ENCODE peak calls at places on chromosomes 3 and 15, in eight cellular contexts. N is heart left ventricle; R is fibroblast of mammary gland; Q is CD8-positive, alpha-beta T cell; Y is fibroblast of lung; C is WERI-Rb-1; V is choroid plexus epithelial cell; A is astrocyte. P is an unnamed sample.

GRCh38 chr15:33565099-33565498 is 254.3 kb downstream of the RYR3 start:
- DNase-seq in A (peak), C (no peak), R (peak), Q (no peak), N (no peak), Y (peak), V (peak), P (no peak)

GRCh38 chr15:35519536-35520149 is 26.3 kb downstream of the DPH6 start:
- DNase-seq in V (peak), C (no peak), A (peak), R (peak), Q (no peak), N (no peak), Y (peak), P (no peak)

GRCh38 chr3:168327836-168328235 is 232.1 kb upstream of the GOLIM4 start:
- DNase-seq in A (no peak), Q (no peak), N (no peak), C (no peak), V (peak), Y (peak), R (no peak), P (no peak)

GRCh38 chr3:141878812-141879211 is 2.4 kb downstream of the ATP1B3 start:
- DNase-seq in Y (peak), R (peak), N (no peak), V (peak), Q (no peak), C (no peak), A (no peak), P (no peak)

GRCh38 chr3:53074366-53074696 is 28.5 kb upstream of the SFMBT1 start:
- DNase-seq in N (no peak), Q (no peak), A (no peak), Y (no peak), C (no peak), V (no peak), R (no peak), P (no peak)

GRCh38 chr3:111690242-111690641 is 95.1 kb upstream of the ZBED2 start:
- DNase-seq in V (peak), Q (no peak), Y (no peak), A (peak), R (peak), C (no peak), N (no peak), P (no peak)

GRCh38 chr3:25831578-25831977 is 41.7 kb downstream of the OXSM start:
- DNase-seq in A (peak), V (peak), R (peak), Y (peak), C (peak), Q (no peak), N (no peak), P (no peak)

GRCh38 chr3:127647171-127647884 is 18.3 kb downstream of the PODXL2 start:
- DNase-seq in N (no peak), Q (no peak), Y (no peak), R (no peak), C (no peak), A (no peak), V (no peak), P (no peak)

GRCh38 chr15:76206325-76206976 is 104.8 kb downstream of the ETFA start:
- DNase-seq in N (peak), V (peak), C (no peak), Y (peak), Q (no peak), A (peak), R (peak), P (no peak)

GRCh38 chr3:72223116-72223515 is 438.2 kb upstream of the PROK2 start:
- DNase-seq in R (peak), V (peak), N (no peak), C (no peak), A (no peak), Q (no peak), Y (no peak), P (no peak)

GRCh38 chr3:140972833-140973232 is 31.2 kb downstream of the SLC25A36 start:
- DNase-seq in Q (no peak), R (peak), Y (peak), N (no peak), V (peak), C (no peak), A (peak), P (no peak)

GRCh38 chr3:88282519-88283241 is 132.9 kb downstream of the C3orf38 start:
- DNase-seq in Y (no peak), A (no peak), C (no peak), R (no peak), V (peak), Q (no peak), N (no peak), P (no peak)

GRCh38 chr3:114878119-114878839 is 268.8 kb downstream of the ZBTB20 start:
- DNase-seq in Q (no peak), V (peak), R (peak), N (no peak), C (no peak), Y (peak), A (peak), P (no peak)

DNA sequence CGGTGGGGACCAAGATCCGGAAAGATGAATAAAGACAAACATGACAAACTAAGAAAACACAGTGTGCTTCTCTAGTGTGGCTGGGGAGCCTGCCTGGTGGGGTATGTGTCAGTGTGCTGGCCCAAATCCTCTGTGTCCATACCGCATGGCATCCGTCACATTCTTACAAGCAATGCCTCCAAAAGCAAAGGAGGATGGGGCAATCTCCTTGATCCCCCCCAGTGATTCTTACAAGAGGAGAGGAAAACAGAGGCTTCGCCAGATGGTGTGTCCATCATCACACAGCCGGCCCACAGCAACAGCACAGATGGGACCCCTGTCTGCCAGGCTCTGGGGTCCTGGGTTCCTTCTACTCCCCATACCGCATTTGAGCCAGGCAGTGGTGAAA is 558 bp upstream of the IL17RC start:
- DNase-seq in C (peak), Q (no peak), V (peak), R (peak), A (no peak), Y (peak), N (no peak), P (no peak)
- H3K4me3 ChIP-seq in C (peak), Q (peak), V (peak), R (peak), A (peak), Y (peak), N (peak), P (no peak)

GRCh38 chr15:63500265-63501250 is 3.8 kb upstream of the USP3 start:
- DNase-seq in C (no peak), N (no peak), V (no peak), Y (no peak), R (no peak), A (no peak), Q (no peak), P (no peak)
- H3K4me3 ChIP-seq in C (no peak), N (no peak), V (peak), Y (peak), R (peak), A (no peak), Q (no peak), P (peak)

DNA sequence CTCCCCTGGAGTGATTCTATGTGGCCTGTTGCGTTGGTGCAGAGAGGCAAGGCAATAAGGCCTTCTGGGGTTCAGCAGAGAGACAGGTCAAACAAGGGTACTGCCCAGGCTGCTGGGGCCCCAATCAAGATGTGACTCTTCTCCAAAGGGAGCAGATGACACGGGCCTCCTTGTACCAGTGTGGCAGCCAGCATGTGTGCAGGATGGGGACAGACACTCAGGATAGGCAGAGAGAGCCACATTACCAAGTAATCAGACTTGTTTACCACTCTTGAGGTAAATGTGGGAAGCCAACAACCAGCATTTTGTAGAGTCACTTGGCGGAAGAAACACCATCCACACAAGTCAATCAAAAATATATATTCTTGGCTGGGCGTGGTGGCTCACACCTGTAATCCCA is 95.3 kb upstream of the DLG1 start:
- DNase-seq in R (no peak), A (no peak), Q (no peak), Y (no peak), V (no peak), C (no peak), N (no peak), P (no peak)
- H3K4me3 ChIP-seq in R (no peak), A (no peak), Q (no peak), Y (no peak), V (no peak), C (no peak), N (no peak), P (no peak)

GRCh38 chr3:123683755-123684154 is 98.9 kb upstream of the HACD2 start:
- DNase-seq in Y (no peak), V (no peak), R (no peak), N (no peak), A (no peak), Q (no peak), C (no peak), P (no peak)

GRCh38 chr3:123678108-123678511 is 93.3 kb upstream of the HACD2 start:
- DNase-seq in C (no peak), A (peak), N (no peak), V (peak), Q (no peak), Y (peak), R (peak), P (no peak)

GRCh38 chr3:123683146-123683545 is 98.3 kb upstream of the HACD2 start:
- DNase-seq in R (no peak), Q (no peak), Y (no peak), N (no peak), V (no peak), A (no peak), C (no peak), P (no peak)

GRCh38 chr3:123684636-123685035 is 99.8 kb upstream of the HACD2 start:
- DNase-seq in V (no peak), C (no peak), A (no peak), R (no peak), Q (no peak), N (no peak), Y (no peak), P (no peak)

GRCh38 chr3:123679712-123680386 is 95.0 kb upstream of the HACD2 start:
- DNase-seq in A (no peak), Y (no peak), V (no peak), R (no peak), N (no peak), Q (no peak), C (peak), P (no peak)
- H3K4me3 ChIP-seq in A (no peak), Y (no peak), V (no peak), R (no peak), N (no peak), Q (no peak), C (no peak), P (no peak)

P was measured in effector memory CD4-positive, alpha-beta T cell.